ENCODE peak calls at places on chromosomes 1 and 21, in nine cellular contexts. P, K, Y, N, H, J, V, F and U are unnamed samples.
A peak's percentile ranks its signal among the peaks of the same experiment; 100 is the strongest.

GRCh38 chr1:39933956-39934941 is 20.7 kb upstream of the MFSD2A start:
- DNase-seq in P (no peak), K (peak; percentile 27), Y (peak; percentile 94), N (peak; percentile 83), H (peak; percentile 81), J (peak; percentile 95), V (no peak), F (peak; percentile 42), U (peak; percentile 68)

GRCh38 chr1:21520899-21521716 is 11.9 kb downstream of the ALPL start:
- DNase-seq in P (no peak), K (no peak), Y (no peak), N (no peak), H (no peak), J (no peak), V (no peak), F (no peak), U (peak; percentile 28)

GRCh38 chr21:24336491-24336890 is 1270.8 kb downstream of the MRPL39 start:
- DNase-seq in P (no peak), K (no peak), Y (no peak), N (no peak), H (no peak), J (no peak), V (no peak), F (no peak), U (no peak)

GRCh38 chr1:36881541-36881940 is 152.8 kb downstream of the GRIK3 start:
- DNase-seq in P (no peak), K (no peak), Y (no peak), N (no peak), H (no peak), J (no peak), V (no peak), F (no peak), U (no peak)

GRCh38 chr1:153404768-153405167 is 11.6 kb upstream of the S100A7A start:
- DNase-seq in P (peak; percentile 36), K (no peak), Y (no peak), N (peak; percentile 47), H (peak; percentile 28), J (no peak), V (peak; percentile 36), F (peak; percentile 12), U (no peak)

GRCh38 chr1:207050428-207050767 is 610 bp downstream of the YOD1 start:
- DNase-seq in P (no peak), K (no peak), Y (peak; percentile 30), N (no peak), H (no peak), J (peak; percentile 27), V (no peak), F (no peak), U (no peak)

GRCh38 chr1:28646040-28646439 is 2.4 kb upstream of the RNU11 start:
- DNase-seq in P (no peak), K (no peak), Y (no peak), N (no peak), H (no peak), J (no peak), V (no peak), F (no peak), U (peak; percentile 14)

GRCh38 chr1:162145966-162146696 is 76.6 kb downstream of the NOS1AP start:
- DNase-seq in P (no peak), K (no peak), Y (no peak), N (no peak), H (no peak), J (no peak), V (no peak), F (no peak), U (no peak)

GRCh38 chr1:6300342-6301141 is 39.6 kb upstream of the GPR153 start:
- DNase-seq in P (no peak), K (no peak), Y (no peak), N (no peak), H (no peak), J (no peak), V (no peak), F (no peak), U (peak; percentile 28)

GRCh38 chr1:182149411-182149965 is 88.0 kb upstream of the ZNF648 start:
- DNase-seq in P (no peak), K (no peak), Y (no peak), N (peak; percentile 51), H (peak; percentile 34), J (no peak), V (peak; percentile 28), F (peak; percentile 48), U (peak; percentile 28)

GRCh38 chr1:62437273-62437945 is 560 bp downstream of the USP1 start:
- DNase-seq in P (peak; percentile 20), K (no peak), Y (peak; percentile 40), N (no peak), H (peak; percentile 51), J (peak; percentile 51), V (peak; percentile 49), F (no peak), U (no peak)

GRCh38 chr1:94953741-94954140 is 26.8 kb upstream of the CNN3 start:
- DNase-seq in P (no peak), K (no peak), Y (no peak), N (no peak), H (no peak), J (no peak), V (no peak), F (no peak), U (no peak)

GRCh38 chr21:36571556-36571955 is 91.6 kb upstream of the CLDN14 start:
- DNase-seq in P (no peak), K (no peak), Y (no peak), N (no peak), H (no peak), J (no peak), V (no peak), F (no peak), U (no peak)

GRCh38 chr1:42698081-42698813 is 16.0 kb downstream of the YBX1 start:
- DNase-seq in P (no peak), K (no peak), Y (no peak), N (no peak), H (no peak), J (no peak), V (no peak), F (no peak), U (no peak)

GRCh38 chr1:116002781-116003455 is 26.6 kb downstream of the SLC22A15 start:
- DNase-seq in P (no peak), K (no peak), Y (no peak), N (no peak), H (no peak), J (no peak), V (no peak), F (no peak), U (no peak)

GRCh38 chr1:181791721-181792120 is 269.8 kb downstream of the ZNF648 start:
- DNase-seq in P (no peak), K (no peak), Y (no peak), N (no peak), H (no peak), J (no peak), V (no peak), F (no peak), U (no peak)

GRCh38 chr1:210445485-210445884 is 116.8 kb downstream of the HHAT start:
- DNase-seq in P (no peak), K (no peak), Y (no peak), N (no peak), H (no peak), J (no peak), V (no peak), F (no peak), U (no peak)

GRCh38 chr21:17436626-17437111 is 76.2 kb upstream of the CXADR start:
- DNase-seq in P (no peak), K (no peak), Y (no peak), N (no peak), H (no peak), J (no peak), V (no peak), F (no peak), U (no peak)

GRCh38 chr1:200153277-200154055 is 126.0 kb downstream of the NR5A2 start:
- DNase-seq in P (peak; percentile 19), K (no peak), Y (no peak), N (no peak), H (no peak), J (no peak), V (peak; percentile 39), F (no peak), U (no peak)

GRCh38 chr1:196148367-196148970 is 459.8 kb downstream of the KCNT2 start:
- DNase-seq in P (no peak), K (no peak), Y (no peak), N (peak; percentile 34), H (no peak), J (no peak), V (no peak), F (no peak), U (no peak)

DNA sequence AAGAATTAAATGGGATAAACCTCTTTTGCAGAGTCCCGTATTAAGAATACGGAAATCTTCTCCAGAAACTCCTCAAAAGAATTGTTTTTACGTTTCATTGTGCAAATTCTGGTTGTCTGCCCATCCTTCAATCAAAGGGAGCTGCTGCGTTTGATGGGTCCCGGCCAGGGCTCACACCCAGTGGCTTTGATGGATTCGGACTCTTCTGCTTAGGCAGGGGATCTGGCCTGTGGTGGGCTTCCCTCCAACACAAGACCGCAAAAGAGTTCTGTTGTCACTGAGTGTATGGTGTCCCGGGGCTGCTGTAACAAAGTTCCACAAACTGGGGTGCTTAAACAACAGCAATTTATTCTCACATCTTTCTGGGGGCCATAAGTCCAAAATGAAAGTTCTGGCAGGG is 402.0 kb downstream of the PCP4 start:
- DNase-seq in P (no peak), K (no peak), Y (no peak), N (no peak), H (no peak), J (no peak), V (no peak), F (no peak), U (no peak)
- H3K4me3 ChIP-seq in P (no peak overlapping the region), K (no peak overlapping the region), Y (no peak overlapping the region), N (no peak overlapping the region), H (no peak overlapping the region), J (no peak overlapping the region), V (no peak overlapping the region), F (no peak overlapping the region), U (no peak overlapping the region)

DNA sequence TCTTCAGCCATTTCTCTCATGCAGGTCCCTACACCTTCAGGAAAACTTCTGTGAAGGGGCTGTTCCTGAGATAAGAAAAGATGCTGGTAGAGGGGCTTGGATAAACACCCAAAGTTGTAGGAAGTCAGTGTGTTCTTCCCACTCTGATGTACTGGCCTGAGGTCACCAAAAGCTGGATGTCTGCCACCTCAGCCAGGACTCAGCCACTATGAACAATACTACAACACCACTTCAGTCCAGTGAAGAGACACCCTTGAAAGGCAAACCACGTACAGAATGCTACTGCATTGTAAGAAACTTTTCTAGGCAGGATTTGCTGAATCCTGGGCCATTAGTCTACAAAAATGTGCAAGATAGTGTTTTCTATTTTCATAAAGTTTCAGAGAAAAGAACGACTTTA is 2.4 kb downstream of the PTPN14 start:
- DNase-seq in P (no peak), K (no peak), Y (peak; percentile 49), N (no peak), H (peak; percentile 51), J (peak; percentile 65), V (no peak), F (peak; percentile 74), U (peak; percentile 56)
- H3K27ac ChIP-seq in P (no peak overlapping the region), K (no peak overlapping the region), Y (peak overlapping the region; percentile 23), N (no peak overlapping the region), H (peak overlapping the region; percentile 95), J (peak overlapping the region; percentile 98), V (no peak overlapping the region), F (peak overlapping the region; percentile 99), U (no peak overlapping the region)

GRCh38 chr1:169118227-169118626 is 11.7 kb downstream of the ATP1B1 start:
- DNase-seq in P (no peak), K (no peak), Y (no peak), N (no peak), H (no peak), J (no peak), V (no peak), F (no peak), U (no peak)
- H3K4me3 ChIP-seq in P (no peak overlapping the region), K (no peak overlapping the region), Y (no peak overlapping the region), N (peak overlapping the region; percentile 9), H (peak overlapping the region; percentile 100), J (no peak overlapping the region), V (no peak overlapping the region), F (no peak overlapping the region), U (no peak overlapping the region)

GRCh38 chr1:93588955-93589354 is 92.7 kb downstream of the BCAR3 start:
- DNase-seq in P (no peak), K (no peak), Y (no peak), N (no peak), H (no peak), J (no peak), V (no peak), F (no peak), U (no peak)
- H3K27ac ChIP-seq in P (no peak overlapping the region), K (no peak overlapping the region), Y (no peak overlapping the region), N (no peak overlapping the region), H (peak overlapping the region; percentile 76), J (peak overlapping the region; percentile 89), V (no peak overlapping the region), F (peak overlapping the region; percentile 28), U (no peak overlapping the region)